ENCODE peak calls at places on chromosomes 1 and 21, in ten cellular contexts. D is NCI-H1417; T is retina; Y is T-helper 2 cell; F is kidney tubule cell; U is HuH-7; V is ACHN; B is naive thymus-derived CD4-positive, alpha-beta T cell; E is mesendoderm; W is endothelial cell. K is an unnamed sample.

GRCh38 chr1:52599236-52599635 is 2.9 kb upstream of the GPX7 start:
- DNase-seq in D (no peak), T (no peak), Y (no peak), F (peak; percentile 73), U (no peak), V (no peak), B (no peak), E (no peak), W (no peak), K (no peak)

GRCh38 chr1:187513190-187513589 is 684.4 kb downstream of the PLA2G4A start:
- DNase-seq in D (no peak), T (no peak), Y (no peak), F (peak; percentile 1), U (no peak), V (no peak), B (no peak), E (peak; percentile 25), W (no peak), K (no peak)

GRCh38 chr1:227559499-227559898 is 3.9 kb upstream of the ZNF678 start:
- DNase-seq in D (no peak), T (no peak), Y (no peak), F (no peak), U (no peak), V (no peak), B (no peak), E (no peak), W (no peak), K (no peak)

GRCh38 chr21:29939859-29940245 is at the start of gene GRIK1:
- DNase-seq in D (peak; percentile 85), T (no peak), Y (no peak), F (no peak), U (no peak), V (no peak), B (no peak), E (peak; percentile 23), W (no peak), K (no peak)

GRCh38 chr1:153598309-153599172 is 14.4 kb downstream of the S100A16 start:
- DNase-seq in D (peak; percentile 55), T (peak; percentile 18), Y (no peak), F (peak; percentile 44), U (no peak), V (no peak), B (peak; percentile 1), E (peak; percentile 91), W (peak; percentile 20), K (no peak)

GRCh38 chr1:923131-923990 is at the start of gene SAMD11:
- DNase-seq in D (peak; percentile 91), T (peak; percentile 92), Y (peak; percentile 61), F (peak; percentile 80), U (peak; percentile 78), V (peak; percentile 80), B (peak; percentile 63), E (peak; percentile 86), W (peak; percentile 65), K (peak; percentile 92)

GRCh38 chr1:197526736-197527371 is 248.4 kb downstream of the DENND1B start:
- DNase-seq in D (no peak), T (no peak), Y (peak; percentile 10), F (peak; percentile 47), U (no peak), V (peak; percentile 53), B (peak; percentile 34), E (peak; percentile 3), W (no peak), K (no peak)

GRCh38 chr1:58255192-58255591 is 291.3 kb downstream of the OMA1 start:
- DNase-seq in D (no peak), T (no peak), Y (no peak), F (no peak), U (no peak), V (no peak), B (no peak), E (no peak), W (no peak), K (no peak)

GRCh38 chr21:39313042-39313456 is 383 bp downstream of the BRWD1 start:
- DNase-seq in D (peak; percentile 88), T (peak; percentile 59), Y (no peak), F (peak; percentile 17), U (peak; percentile 26), V (no peak), B (no peak), E (no peak), W (peak; percentile 34), K (peak; percentile 61)

GRCh38 chr1:196160066-196160795 is 448.0 kb downstream of the KCNT2 start:
- DNase-seq in D (no peak), T (no peak), Y (no peak), F (peak; percentile 34), U (no peak), V (no peak), B (no peak), E (no peak), W (no peak), K (no peak)

GRCh38 chr1:154556422-154556821 is 2.0 kb downstream of the UBE2Q1 start:
- DNase-seq in D (no peak), T (no peak), Y (no peak), F (peak; percentile 33), U (no peak), V (no peak), B (no peak), E (peak; percentile 81), W (no peak), K (peak; percentile 50)

GRCh38 chr1:20063861-20064292 is 6.1 kb upstream of the PLA2G5 start:
- DNase-seq in D (no peak), T (no peak), Y (no peak), F (peak; percentile 81), U (no peak), V (no peak), B (no peak), E (no peak), W (no peak), K (no peak)

GRCh38 chr1:205266584-205267305 is 39.0 kb downstream of the TMCC2 start:
- DNase-seq in D (no peak), T (no peak), Y (no peak), F (no peak), U (no peak), V (no peak), B (no peak), E (no peak), W (no peak), K (no peak)

GRCh38 chr21:22278366-22278765 is 1280.2 kb downstream of the NCAM2 start:
- DNase-seq in D (no peak), T (no peak), Y (no peak), F (no peak), U (no peak), V (no peak), B (no peak), E (no peak), W (no peak), K (no peak)

GRCh38 chr1:23799570-23800395 is 771 bp downstream of the GALE start:
- DNase-seq in D (peak; percentile 59), T (peak; percentile 62), Y (no peak), F (peak; percentile 97), U (peak; percentile 49), V (peak; percentile 88), B (no peak), E (peak; percentile 93), W (peak; percentile 49), K (peak; percentile 55)

GRCh38 chr1:903305-903704 is 20.4 kb upstream of the SAMD11 start:
- DNase-seq in D (no peak), T (no peak), Y (no peak), F (no peak), U (no peak), V (no peak), B (no peak), E (no peak), W (no peak), K (no peak)

GRCh38 chr1:155591770-155592169 is 18.2 kb upstream of the MSTO1 start:
- DNase-seq in D (peak; percentile 28), T (peak; percentile 44), Y (peak; percentile 35), F (peak; percentile 63), U (peak; percentile 42), V (peak; percentile 81), B (peak; percentile 55), E (peak; percentile 62), W (no peak), K (no peak)

GRCh38 chr1:25217015-25217414 is 15.3 kb downstream of the SYF2 start:
- DNase-seq in D (no peak), T (no peak), Y (no peak), F (no peak), U (no peak), V (no peak), B (no peak), E (no peak), W (no peak), K (no peak)

GRCh38 chr21:45405819-45406762 is 1.1 kb downstream of the COL18A1 start:
- DNase-seq in D (peak; percentile 40), T (peak; percentile 76), Y (no peak), F (peak; percentile 93), U (no peak), V (peak; percentile 74), B (peak; percentile 13), E (peak; percentile 63), W (peak; percentile 53), K (peak; percentile 58)

GRCh38 chr1:168520052-168520751 is 23.6 kb downstream of the XCL2 start:
- DNase-seq in D (no peak), T (no peak), Y (peak; percentile 66), F (no peak), U (no peak), V (no peak), B (peak; percentile 11), E (peak; percentile 57), W (no peak), K (no peak)

GRCh38 chr1:26733982-26734381 is 38.2 kb downstream of the ARID1A start:
- DNase-seq in D (no peak), T (no peak), Y (peak; percentile 29), F (peak; percentile 39), U (no peak), V (no peak), B (no peak), E (no peak), W (no peak), K (no peak)

GRCh38 chr1:54016343-54017282 is 1.4 kb downstream of the LDLRAD1 start:
- DNase-seq in D (peak; percentile 54), T (no peak), Y (no peak), F (peak; percentile 70), U (peak; percentile 81), V (no peak), B (no peak), E (peak; percentile 87), W (no peak), K (no peak)

GRCh38 chr21:41719691-41720090 is 47.2 kb downstream of the RIPK4 start:
- DNase-seq in D (no peak), T (no peak), Y (no peak), F (no peak), U (no peak), V (no peak), B (no peak), E (no peak), W (no peak), K (no peak)

GRCh38 chr1:19209439-19209989 is 552 bp downstream of the UBR4 start:
- DNase-seq in D (no peak), T (no peak), Y (no peak), F (peak; percentile 47), U (peak; percentile 15), V (peak; percentile 60), B (peak; percentile 2), E (peak; percentile 70), W (no peak), K (no peak)

GRCh38 chr1:93255222-93256079 is 74.9 kb downstream of the CCDC18 start:
- DNase-seq in D (no peak), T (no peak), Y (no peak), F (peak; percentile 80), U (no peak), V (peak; percentile 43), B (no peak), E (no peak), W (no peak), K (no peak)

GRCh38 chr1:180581635-180582039 is 22.9 kb downstream of the OVAAL start:
- DNase-seq in D (no peak), T (no peak), Y (no peak), F (no peak), U (no peak), V (no peak), B (no peak), E (no peak), W (no peak), K (no peak)